ENCODE peak calls at places on chromosomes 6 and 20, in seven cellular contexts. One of them, this sample, is unnamed.

GRCh38 chr6:109891924-109892323 is 86.2 kb upstream of the GPR6 start:
- DNase-seq in H1: no peak
- DNase-seq in GM12878: no peak
- DNase-seq in GM12892: no peak
- DNase-seq in SK-N-SH: no peak
- DNase-seq in K562: no peak
- DNase-seq in HepG2: no peak
- DNase-seq in this sample: no peak

GRCh38 chr20:31811198-31811597 is 8.0 kb upstream of the MYLK2 start:
- DNase-seq in HepG2: no peak
- DNase-seq in K562: no peak
- DNase-seq in GM12892: no peak
- DNase-seq in H1: no peak
- DNase-seq in SK-N-SH: no peak
- DNase-seq in GM12878: no peak
- DNase-seq in this sample: no peak

GRCh38 chr6:96721227-96721626 is 116.0 kb downstream of the GPR63 start:
- DNase-seq in HepG2: no peak
- DNase-seq in GM12892: no peak
- DNase-seq in K562: peak; percentile 17
- DNase-seq in GM12878: no peak
- DNase-seq in SK-N-SH: no peak
- DNase-seq in H1: no peak
- DNase-seq in this sample: no peak

GRCh38 chr6:39841291-39841690 is 49.1 kb downstream of the DAAM2 start:
- DNase-seq in K562: no peak
- DNase-seq in GM12878: no peak
- DNase-seq in HepG2: no peak
- DNase-seq in H1: no peak
- DNase-seq in GM12892: no peak
- DNase-seq in SK-N-SH: no peak
- DNase-seq in this sample: no peak

GRCh38 chr6:18047406-18047805 is 60.0 kb upstream of the KIF13A start:
- DNase-seq in SK-N-SH: no peak
- DNase-seq in HepG2: no peak
- DNase-seq in K562: no peak
- DNase-seq in GM12878: no peak
- DNase-seq in GM12892: no peak
- DNase-seq in H1: no peak
- DNase-seq in this sample: no peak

GRCh38 chr6:160457843-160458242 is 109.7 kb downstream of the SLC22A3 start:
- DNase-seq in H1: no peak
- DNase-seq in K562: no peak
- DNase-seq in HepG2: no peak
- DNase-seq in GM12892: no peak
- DNase-seq in GM12878: no peak
- DNase-seq in SK-N-SH: no peak
- DNase-seq in this sample: no peak

GRCh38 chr20:19701449-19701848 is 56.6 kb upstream of the RIN2 start:
- DNase-seq in SK-N-SH: no peak
- DNase-seq in GM12878: no peak
- DNase-seq in HepG2: no peak
- DNase-seq in K562: no peak
- DNase-seq in GM12892: no peak
- DNase-seq in H1: no peak
- DNase-seq in this sample: no peak

GRCh38 chr20:17518339-17519052 is 12.7 kb downstream of the BFSP1 start:
- DNase-seq in HepG2: no peak
- DNase-seq in GM12892: no peak
- DNase-seq in H1: no peak
- DNase-seq in GM12878: no peak
- DNase-seq in K562: peak; percentile 79
- DNase-seq in SK-N-SH: peak; percentile 45
- DNase-seq in this sample: no peak

GRCh38 chr6:44339763-44340625 is 2.5 kb upstream of the SPATS1 start:
- DNase-seq in GM12892: no peak
- DNase-seq in HepG2: no peak
- DNase-seq in SK-N-SH: no peak
- DNase-seq in H1: no peak
- DNase-seq in GM12878: no peak
- DNase-seq in K562: no peak
- DNase-seq in this sample: no peak

GRCh38 chr20:32537657-32538525 is 47.2 kb downstream of the NOL4L start:
- DNase-seq in K562: peak; percentile 88
- DNase-seq in HepG2: no peak
- DNase-seq in H1: no peak
- DNase-seq in GM12878: no peak
- DNase-seq in SK-N-SH: peak; percentile 64
- DNase-seq in GM12892: no peak
- DNase-seq in this sample: no peak

GRCh38 chr6:38501931-38502330 is 137.8 kb downstream of the BTBD9 start:
- DNase-seq in SK-N-SH: no peak
- DNase-seq in K562: no peak
- DNase-seq in GM12892: no peak
- DNase-seq in HepG2: no peak
- DNase-seq in GM12878: no peak
- DNase-seq in H1: no peak
- DNase-seq in this sample: no peak

GRCh38 chr6:20441921-20442320 is 40.2 kb downstream of the E2F3 start:
- DNase-seq in GM12892: no peak
- DNase-seq in SK-N-SH: no peak
- DNase-seq in H1: no peak
- DNase-seq in HepG2: peak; percentile 65
- DNase-seq in GM12878: no peak
- DNase-seq in K562: no peak
- DNase-seq in this sample: no peak

GRCh38 chr6:42028234-42029061 is 21.9 kb upstream of the TAF8 start:
- DNase-seq in GM12878: no peak
- DNase-seq in SK-N-SH: no peak
- DNase-seq in GM12892: no peak
- DNase-seq in H1: no peak
- DNase-seq in K562: peak; percentile 95
- DNase-seq in HepG2: no peak
- DNase-seq in this sample: no peak

GRCh38 chr6:125377621-125378020 is 75.9 kb upstream of the HDDC2 start:
- DNase-seq in GM12878: no peak
- DNase-seq in H1: no peak
- DNase-seq in GM12892: no peak
- DNase-seq in K562: no peak
- DNase-seq in SK-N-SH: peak; percentile 33
- DNase-seq in HepG2: no peak
- DNase-seq in this sample: no peak

GRCh38 chr6:109083657-109084056 is 11.0 kb downstream of the SESN1 start:
- DNase-seq in K562: no peak
- DNase-seq in H1: no peak
- DNase-seq in HepG2: no peak
- DNase-seq in GM12892: no peak
- DNase-seq in GM12878: no peak
- DNase-seq in SK-N-SH: no peak
- DNase-seq in this sample: no peak

GRCh38 chr20:23009636-23010035 is 25.5 kb upstream of the SSTR4 start:
- DNase-seq in HepG2: no peak
- DNase-seq in GM12892: no peak
- DNase-seq in H1: no peak
- DNase-seq in GM12878: no peak
- DNase-seq in K562: no peak
- DNase-seq in SK-N-SH: no peak
- DNase-seq in this sample: no peak

GRCh38 chr6:15929685-15930084 is 199.2 kb upstream of the MYLIP start:
- DNase-seq in GM12892: no peak
- DNase-seq in GM12878: no peak
- DNase-seq in HepG2: no peak
- DNase-seq in SK-N-SH: no peak
- DNase-seq in K562: no peak
- DNase-seq in H1: no peak
- DNase-seq in this sample: no peak

GRCh38 chr20:62198931-62199330 is 16.1 kb downstream of the MTG2 start:
- DNase-seq in K562: no peak
- DNase-seq in SK-N-SH: no peak
- DNase-seq in H1: no peak
- DNase-seq in GM12878: no peak
- DNase-seq in GM12892: no peak
- DNase-seq in HepG2: no peak
- DNase-seq in this sample: no peak

GRCh38 chr20:40687384-40688128 is 1.5 kb downstream of the MAFB start:
- DNase-seq in SK-N-SH: peak; percentile 67
- DNase-seq in GM12892: no peak
- DNase-seq in H1: no peak
- DNase-seq in GM12878: no peak
- DNase-seq in K562: no peak
- DNase-seq in HepG2: no peak
- DNase-seq in this sample: no peak

GRCh38 chr6:81093046-81093445 is 659.4 kb downstream of the TENT5A start:
- DNase-seq in GM12878: no peak
- DNase-seq in K562: no peak
- DNase-seq in H1: no peak
- DNase-seq in GM12892: no peak
- DNase-seq in HepG2: no peak
- DNase-seq in SK-N-SH: no peak
- DNase-seq in this sample: no peak

GRCh38 chr6:116426551-116426950 is 34.6 kb upstream of the CALHM6 start:
- DNase-seq in H1: no peak
- DNase-seq in K562: no peak
- DNase-seq in GM12878: no peak
- DNase-seq in HepG2: no peak
- DNase-seq in GM12892: no peak
- DNase-seq in SK-N-SH: no peak
- DNase-seq in this sample: no peak

GRCh38 chr6:5180636-5181035 is 80.1 kb downstream of the LYRM4 start:
- DNase-seq in H1: no peak
- DNase-seq in HepG2: no peak
- DNase-seq in K562: no peak
- DNase-seq in GM12892: no peak
- DNase-seq in GM12878: no peak
- DNase-seq in SK-N-SH: no peak
- DNase-seq in this sample: no peak

DNA sequence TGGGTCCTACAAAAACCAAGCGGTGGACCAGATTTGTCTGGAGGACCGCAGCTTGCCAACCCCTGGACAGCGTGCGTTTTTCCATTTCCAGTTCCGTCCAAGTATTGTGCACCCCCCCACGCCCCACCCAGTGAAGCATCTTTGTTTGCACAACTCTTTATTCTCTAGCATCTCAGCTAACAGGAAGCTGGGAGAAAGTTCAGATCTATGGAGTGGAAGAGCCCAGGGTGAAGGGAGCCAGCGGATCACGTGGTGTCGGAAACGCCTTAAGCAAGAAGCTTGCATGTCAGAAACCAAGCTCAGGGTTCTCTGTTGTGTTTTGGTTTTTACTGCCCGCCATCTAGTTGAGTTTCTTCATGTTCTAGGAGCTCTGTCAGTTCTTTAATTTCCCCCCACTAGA is 29.9 kb downstream of the ARID1B start:
- DNase-seq in GM12878: no peak
- DNase-seq in GM12892: no peak
- DNase-seq in HepG2: no peak
- DNase-seq in H1: no peak
- DNase-seq in K562: no peak
- DNase-seq in SK-N-SH: no peak
- DNase-seq in this sample: no peak
- TF ChIP-seq POLR2AphosphoS5 in GM12878: no peak
- TF ChIP-seq POLR2AphosphoS5 in GM12892: no peak
- TF ChIP-seq POLR2AphosphoS5 in HepG2: no peak
- TF ChIP-seq POLR2AphosphoS5 in H1: no peak
- TF ChIP-seq POLR2AphosphoS5 in K562: no peak
- TF ChIP-seq POLR2AphosphoS5 in SK-N-SH: no peak
- TF ChIP-seq POLR2AphosphoS5 in this sample: no peak

DNA sequence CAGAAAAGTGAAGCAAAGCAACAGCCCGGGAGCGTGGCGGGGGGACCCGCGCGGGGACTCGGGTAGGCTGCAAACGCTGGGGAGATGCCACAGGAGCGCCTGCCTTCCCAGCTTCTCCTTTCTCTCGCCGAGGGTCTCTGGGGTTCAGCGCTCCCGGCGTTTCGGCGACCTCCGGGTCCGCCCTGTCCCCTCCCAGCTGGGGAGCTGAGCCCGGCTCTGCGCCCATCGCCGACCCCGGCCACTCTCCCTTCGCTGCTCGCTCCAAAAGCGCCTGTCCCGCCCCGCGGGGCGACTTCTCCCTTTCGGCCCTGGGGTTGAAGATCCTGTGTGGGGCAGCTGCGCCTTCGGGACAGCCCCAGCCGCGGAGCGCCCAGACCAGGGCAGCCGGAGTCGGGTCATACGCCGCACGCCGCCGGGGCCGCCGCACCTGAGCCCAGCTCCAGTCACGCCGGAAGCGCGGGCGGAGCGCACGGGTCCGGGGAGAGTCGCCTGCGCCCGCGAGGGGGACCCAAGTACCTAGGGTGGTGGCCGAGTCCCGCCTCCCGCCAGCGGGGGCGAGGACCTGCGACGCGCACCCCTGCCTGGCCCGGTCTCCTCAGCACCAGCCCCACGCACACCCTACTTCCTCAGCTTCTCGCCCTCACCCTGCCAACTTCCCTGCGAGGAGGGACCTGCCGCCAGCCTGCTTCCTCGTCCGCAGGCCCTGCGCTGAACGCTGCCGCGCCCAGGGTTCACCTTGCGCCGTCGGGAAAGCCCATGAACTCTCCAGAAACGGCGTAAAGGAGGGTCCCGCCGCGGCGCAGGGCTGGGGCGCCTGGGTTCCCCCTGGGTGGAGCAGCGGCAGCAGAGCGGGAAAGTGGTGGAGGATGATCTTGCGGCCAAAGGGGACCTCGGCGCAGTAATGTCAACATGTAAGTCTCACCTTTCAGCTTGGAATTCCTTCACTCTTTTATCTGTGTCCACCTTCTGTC is at the start of gene ADGRG6:
- DNase-seq in HepG2: peak; percentile 82
- DNase-seq in H1: no peak
- DNase-seq in K562: peak; percentile 18
- DNase-seq in SK-N-SH: peak; percentile 26
- DNase-seq in GM12878: no peak
- DNase-seq in GM12892: peak; percentile 20
- DNase-seq in this sample: peak; percentile 24
- TF ChIP-seq TAF1 in HepG2: peak; percentile 97
- TF ChIP-seq TAF1 in H1: peak; percentile 59
- TF ChIP-seq TAF1 in K562: no peak
- TF ChIP-seq TAF1 in SK-N-SH: peak; percentile 11
- TF ChIP-seq TAF1 in GM12878: no peak
- TF ChIP-seq TAF1 in GM12892: no peak
- TF ChIP-seq TAF1 in this sample: no peak

DNA sequence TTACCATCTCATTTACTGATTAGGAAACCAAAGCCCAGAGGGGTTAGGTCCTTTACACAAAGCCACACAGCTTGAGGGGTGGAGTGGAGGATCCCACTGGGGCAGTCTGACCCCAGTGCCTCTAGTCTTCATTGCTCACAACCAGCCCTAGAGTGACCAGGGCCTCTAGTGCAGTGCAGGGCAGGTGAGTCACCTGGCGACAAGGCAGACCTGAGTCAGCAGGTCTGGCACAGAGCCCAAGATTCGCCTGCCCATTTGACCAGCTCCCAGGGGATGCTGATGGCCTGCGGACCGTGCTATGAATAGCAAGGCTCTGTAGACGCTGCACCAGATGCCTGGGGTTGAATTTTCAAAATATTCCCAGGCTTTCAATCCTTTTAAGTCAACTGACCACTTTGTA is 29.9 kb downstream of the CDH26 start:
- DNase-seq in SK-N-SH: no peak
- DNase-seq in K562: no peak
- DNase-seq in H1: no peak
- DNase-seq in HepG2: no peak
- DNase-seq in GM12878: no peak
- DNase-seq in GM12892: no peak
- DNase-seq in this sample: no peak
- TF ChIP-seq POLR2AphosphoS5 in SK-N-SH: no peak
- TF ChIP-seq POLR2AphosphoS5 in K562: no peak
- TF ChIP-seq POLR2AphosphoS5 in H1: no peak
- TF ChIP-seq POLR2AphosphoS5 in HepG2: no peak
- TF ChIP-seq POLR2AphosphoS5 in GM12878: no peak
- TF ChIP-seq POLR2AphosphoS5 in GM12892: no peak
- TF ChIP-seq POLR2AphosphoS5 in this sample: no peak

GRCh38 chr6:93516441-93516840 is 97.1 kb upstream of the EPHA7 start:
- DNase-seq in HepG2: no peak
- DNase-seq in K562: no peak
- DNase-seq in SK-N-SH: no peak
- DNase-seq in H1: no peak
- DNase-seq in GM12878: no peak
- DNase-seq in GM12892: no peak
- DNase-seq in this sample: no peak
- TF ChIP-seq TAF1 in HepG2: no peak
- TF ChIP-seq TAF1 in K562: no peak
- TF ChIP-seq TAF1 in SK-N-SH: no peak
- TF ChIP-seq TAF1 in H1: no peak
- TF ChIP-seq TAF1 in GM12878: no peak
- TF ChIP-seq TAF1 in GM12892: no peak
- TF ChIP-seq TAF1 in this sample: no peak